ENCODE peak calls at places on chromosomes 5 and 9, in five cellular contexts. M is GM06990, D is ELF-1, W is NCI-H345, A is EH. Q is an unnamed sample.

GRCh38 chr5:162323471-162323870 is 255.9 kb downstream of the GABRG2 start:
- DNase-seq in A (no peak), M (no peak), D (peak), W (no peak), Q (peak)

GRCh38 chr9:78167356-78167755 is 68.5 kb upstream of the CEP78 start:
- DNase-seq in M (no peak), A (no peak), W (peak), D (no peak), Q (peak)

GRCh38 chr5:15807861-15808260 is 307.9 kb downstream of the FBXL7 start:
- DNase-seq in D (no peak), M (no peak), A (peak), W (no peak), Q (no peak)

GRCh38 chr5:172415615-172416275 is 38.6 kb downstream of the SH3PXD2B start:
- DNase-seq in W (no peak), M (no peak), D (no peak), A (no peak), Q (no peak)

GRCh38 chr9:9341203-9341602 is 1271.6 kb downstream of the PTPRD start:
- DNase-seq in W (peak), M (no peak), D (no peak), A (no peak), Q (no peak)

GRCh38 chr9:34187891-34188240 is 9.0 kb downstream of the UBAP1 start:
- DNase-seq in M (no peak), D (no peak), W (no peak), A (no peak), Q (no peak)

GRCh38 chr5:170817195-170817594 is 33.7 kb downstream of the GABRP start:
- DNase-seq in M (no peak), A (no peak), W (no peak), D (no peak), Q (no peak)

GRCh38 chr5:16484081-16484480 is 18.5 kb upstream of the ZNF622 start:
- DNase-seq in M (no peak), D (no peak), A (no peak), W (no peak), Q (no peak)

GRCh38 chr9:97753364-97753763 is 56.2 kb upstream of the XPA start:
- DNase-seq in W (no peak), M (no peak), D (no peak), A (no peak), Q (no peak)

GRCh38 chr5:142017832-142018427 is 5.1 kb upstream of the GNPDA1 start:
- DNase-seq in D (no peak), W (no peak), M (peak), A (peak), Q (no peak)

GRCh38 chr5:1479581-1480188 is 34.4 kb upstream of the SLC6A3 start:
- DNase-seq in W (peak), A (peak), D (peak), M (peak), Q (no peak)

GRCh38 chr5:2889946-2890475 is 138.5 kb upstream of the IRX2 start:
- DNase-seq in M (no peak), D (no peak), W (no peak), A (no peak), Q (no peak)

GRCh38 chr5:171579849-171580505 is 160.5 kb downstream of the FGF18 start:
- DNase-seq in W (no peak), D (no peak), M (no peak), A (no peak), Q (no peak)

GRCh38 chr5:167072225-167072624 is 1219.2 kb upstream of the WWC1 start:
- DNase-seq in A (no peak), M (no peak), W (no peak), D (no peak), Q (no peak)

GRCh38 chr9:16708638-16709435 is 161.6 kb downstream of the BNC2 start:
- DNase-seq in M (no peak), W (no peak), D (peak), A (no peak), Q (no peak)

GRCh38 chr9:93681316-93682154 is 105.2 kb downstream of the PHF2 start:
- DNase-seq in M (no peak), D (no peak), A (no peak), W (no peak), Q (peak)

GRCh38 chr9:94084314-94084713 is at the start of gene PTPDC1:
- DNase-seq in M (no peak), A (peak), W (no peak), D (peak), Q (no peak)

GRCh38 chr5:168842571-168843205 is 263.5 kb upstream of the PANK3 start:
- DNase-seq in A (no peak), M (no peak), W (no peak), D (no peak), Q (no peak)

GRCh38 chr9:83154087-83154736 is 91.3 kb upstream of the RASEF start:
- DNase-seq in W (no peak), D (no peak), A (peak), M (peak), Q (no peak)

GRCh38 chr9:95305770-95306492 is 11.6 kb downstream of the FANCC start:
- DNase-seq in D (no peak), M (no peak), A (peak), W (no peak), Q (no peak)

GRCh38 chr5:179821298-179822058 is 773 bp downstream of the SQSTM1 start:
- DNase-seq in A (peak), D (peak), M (peak), W (peak), Q (peak)

GRCh38 chr5:2658421-2658820 is 93.1 kb downstream of the IRX2 start:
- DNase-seq in D (no peak), A (peak), W (no peak), M (no peak), Q (no peak)

GRCh38 chr5:79091064-79091463 is 20.5 kb upstream of the BHMT start:
- DNase-seq in D (no peak), A (no peak), M (no peak), W (no peak), Q (no peak)

GRCh38 chr9:106590759-106591505 is 272.0 kb upstream of the ZNF462 start:
- DNase-seq in M (no peak), W (no peak), A (peak), D (no peak), Q (no peak)

GRCh38 chr5:126914813-126915436 is 115.4 kb downstream of the MARCHF3 start:
- DNase-seq in A (no peak), M (no peak), D (no peak), W (no peak), Q (no peak)

GRCh38 chr5:138754699-138755057 is 1.5 kb downstream of the CTNNA1 start:
- DNase-seq in M (no peak), A (no peak), D (no peak), W (no peak), Q (no peak)

GRCh38 chr9:70121818-70122436 is 78.3 kb downstream of the MAMDC2 start:
- DNase-seq in W (no peak), D (no peak), M (no peak), A (peak), Q (no peak)